ENCODE peak calls at places on chromosomes 4 and X, in eight cellular contexts. One of them, this sample, is unnamed.
A peak's percentile ranks its signal among the peaks of the same experiment; 100 is the strongest.

GRCh38 chr4:146211440-146211839 is 2.9 kb upstream of the REELD1 start:
- DNase-seq in stomach: no peak
- DNase-seq in SK-N-SH: no peak
- DNase-seq in sigmoid colon: no peak
- DNase-seq in suprapubic skin: no peak
- DNase-seq in tibial nerve: no peak
- DNase-seq in K562: no peak
- DNase-seq in transverse colon: no peak
- DNase-seq in this sample: no peak

GRCh38 chr4:10684631-10685030 is at the start of gene CLNK:
- DNase-seq in sigmoid colon: no peak
- DNase-seq in suprapubic skin: no peak
- DNase-seq in SK-N-SH: no peak
- DNase-seq in tibial nerve: no peak
- DNase-seq in transverse colon: no peak
- DNase-seq in K562: no peak
- DNase-seq in stomach: no peak
- DNase-seq in this sample: no peak

GRCh38 chrX:48801281-48802088 is at the start of gene HDAC6:
- DNase-seq in suprapubic skin: peak; percentile 97
- DNase-seq in tibial nerve: peak; percentile 90
- DNase-seq in stomach: peak; percentile 97
- DNase-seq in K562: peak; percentile 99
- DNase-seq in transverse colon: peak; percentile 96
- DNase-seq in sigmoid colon: peak; percentile 99
- DNase-seq in SK-N-SH: peak; percentile 89
- DNase-seq in this sample: peak; percentile 97

GRCh38 chrX:74230094-74230493 is 73.9 kb upstream of the ZCCHC13 start:
- DNase-seq in suprapubic skin: no peak
- DNase-seq in transverse colon: no peak
- DNase-seq in K562: no peak
- DNase-seq in tibial nerve: no peak
- DNase-seq in SK-N-SH: no peak
- DNase-seq in sigmoid colon: no peak
- DNase-seq in stomach: no peak
- DNase-seq in this sample: no peak

GRCh38 chr4:1187182-1187581 is 14.8 kb upstream of the SPON2 start:
- DNase-seq in stomach: peak; percentile 27
- DNase-seq in tibial nerve: peak; percentile 7
- DNase-seq in sigmoid colon: no peak
- DNase-seq in SK-N-SH: no peak
- DNase-seq in K562: no peak
- DNase-seq in suprapubic skin: no peak
- DNase-seq in transverse colon: peak; percentile 27
- DNase-seq in this sample: peak; percentile 15

GRCh38 chr4:17511041-17511949 is 595 bp downstream of the QDPR start:
- DNase-seq in stomach: peak; percentile 64
- DNase-seq in K562: peak; percentile 70
- DNase-seq in sigmoid colon: peak; percentile 85
- DNase-seq in tibial nerve: peak; percentile 19
- DNase-seq in suprapubic skin: peak; percentile 75
- DNase-seq in SK-N-SH: peak; percentile 53
- DNase-seq in transverse colon: peak; percentile 62
- DNase-seq in this sample: peak; percentile 66

GRCh38 chrX:120732879-120733278 is 103.0 kb upstream of the C1GALT1C1 start:
- DNase-seq in suprapubic skin: no peak
- DNase-seq in stomach: no peak
- DNase-seq in transverse colon: no peak
- DNase-seq in K562: no peak
- DNase-seq in tibial nerve: no peak
- DNase-seq in SK-N-SH: no peak
- DNase-seq in sigmoid colon: no peak
- DNase-seq in this sample: peak; percentile 48

GRCh38 chr4:105022811-105023667 is 123.6 kb upstream of the TET2 start:
- DNase-seq in tibial nerve: no peak
- DNase-seq in SK-N-SH: no peak
- DNase-seq in transverse colon: no peak
- DNase-seq in stomach: no peak
- DNase-seq in sigmoid colon: no peak
- DNase-seq in K562: peak; percentile 37
- DNase-seq in suprapubic skin: no peak
- DNase-seq in this sample: peak; percentile 85

GRCh38 chr4:108400309-108400708 is 220.1 kb upstream of the RPL34 start:
- DNase-seq in tibial nerve: no peak
- DNase-seq in stomach: no peak
- DNase-seq in transverse colon: no peak
- DNase-seq in SK-N-SH: no peak
- DNase-seq in sigmoid colon: no peak
- DNase-seq in K562: no peak
- DNase-seq in suprapubic skin: no peak
- DNase-seq in this sample: no peak

GRCh38 chr4:56910172-56910967 is 2.7 kb downstream of the REST start:
- DNase-seq in transverse colon: no peak
- DNase-seq in sigmoid colon: no peak
- DNase-seq in SK-N-SH: no peak
- DNase-seq in suprapubic skin: no peak
- DNase-seq in tibial nerve: no peak
- DNase-seq in K562: peak; percentile 61
- DNase-seq in stomach: no peak
- DNase-seq in this sample: no peak

GRCh38 chr4:139368990-139369389 is 66.7 kb upstream of the NDUFC1 start:
- DNase-seq in transverse colon: no peak
- DNase-seq in SK-N-SH: no peak
- DNase-seq in stomach: no peak
- DNase-seq in tibial nerve: no peak
- DNase-seq in sigmoid colon: no peak
- DNase-seq in suprapubic skin: no peak
- DNase-seq in K562: no peak
- DNase-seq in this sample: no peak

DNA sequence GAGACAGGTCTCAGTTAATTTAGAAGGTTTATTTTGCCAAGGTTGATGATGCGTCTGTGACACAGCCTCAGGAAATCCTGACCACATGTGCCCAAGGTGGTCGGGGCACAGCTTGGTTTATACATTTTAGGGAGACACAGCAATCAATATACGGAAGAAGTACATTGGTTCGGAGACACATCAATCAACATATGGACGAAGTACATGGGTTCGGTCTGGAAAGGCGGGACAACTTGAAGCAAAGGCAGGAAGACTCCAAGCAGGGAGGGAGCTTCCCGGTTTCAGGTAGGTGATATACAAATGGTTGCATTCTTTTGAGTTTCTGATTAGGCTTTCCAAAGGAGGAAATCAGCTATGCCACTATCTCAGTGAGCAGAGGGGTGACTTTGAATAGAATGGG is 225.2 kb upstream of the ZFP42 start:
- DNase-seq in sigmoid colon: no peak
- DNase-seq in stomach: no peak
- DNase-seq in K562: no peak
- DNase-seq in transverse colon: no peak
- DNase-seq in suprapubic skin: no peak
- DNase-seq in tibial nerve: no peak
- DNase-seq in SK-N-SH: no peak
- DNase-seq in this sample: no peak
- TF ChIP-seq EP300 in sigmoid colon: no peak
- TF ChIP-seq EP300 in stomach: no peak
- TF ChIP-seq EP300 in K562: no peak
- TF ChIP-seq EP300 in transverse colon: no peak
- TF ChIP-seq EP300 in suprapubic skin: no peak
- TF ChIP-seq EP300 in tibial nerve: no peak
- TF ChIP-seq EP300 in SK-N-SH: no peak
- TF ChIP-seq EP300 in this sample: no peak

GRCh38 chrX:9604111-9604907 is 139.5 kb downstream of the TBL1X start:
- DNase-seq in sigmoid colon: no peak
- DNase-seq in stomach: no peak
- DNase-seq in transverse colon: no peak
- DNase-seq in tibial nerve: peak; percentile 18
- DNase-seq in suprapubic skin: no peak
- DNase-seq in SK-N-SH: no peak
- DNase-seq in K562: no peak
- DNase-seq in this sample: no peak
- TF ChIP-seq EP300 in sigmoid colon: no peak
- TF ChIP-seq EP300 in stomach: no peak
- TF ChIP-seq EP300 in transverse colon: no peak
- TF ChIP-seq EP300 in tibial nerve: peak; percentile 41
- TF ChIP-seq EP300 in suprapubic skin: no peak
- TF ChIP-seq EP300 in SK-N-SH: no peak
- TF ChIP-seq EP300 in K562: no peak
- TF ChIP-seq EP300 in this sample: no peak

GRCh38 chr4:168886361-168886760 is 123.7 kb downstream of the CBR4 start:
- DNase-seq in SK-N-SH: no peak
- DNase-seq in suprapubic skin: no peak
- DNase-seq in K562: no peak
- DNase-seq in stomach: no peak
- DNase-seq in transverse colon: no peak
- DNase-seq in tibial nerve: no peak
- DNase-seq in sigmoid colon: no peak
- DNase-seq in this sample: no peak
- TF ChIP-seq EP300 in SK-N-SH: no peak
- TF ChIP-seq EP300 in suprapubic skin: no peak
- TF ChIP-seq EP300 in K562: no peak
- TF ChIP-seq EP300 in stomach: no peak
- TF ChIP-seq EP300 in transverse colon: no peak
- TF ChIP-seq EP300 in tibial nerve: no peak
- TF ChIP-seq EP300 in sigmoid colon: no peak
- TF ChIP-seq EP300 in this sample: no peak

GRCh38 chrX:152806035-152806434 is 24.5 kb downstream of the CETN2 start:
- DNase-seq in transverse colon: no peak
- DNase-seq in sigmoid colon: no peak
- DNase-seq in SK-N-SH: peak; percentile 40
- DNase-seq in tibial nerve: no peak
- DNase-seq in K562: no peak
- DNase-seq in stomach: no peak
- DNase-seq in suprapubic skin: no peak
- DNase-seq in this sample: no peak
- TF ChIP-seq EP300 in transverse colon: no peak
- TF ChIP-seq EP300 in sigmoid colon: no peak
- TF ChIP-seq EP300 in SK-N-SH: no peak
- TF ChIP-seq EP300 in tibial nerve: no peak
- TF ChIP-seq EP300 in K562: no peak
- TF ChIP-seq EP300 in stomach: no peak
- TF ChIP-seq EP300 in suprapubic skin: no peak
- TF ChIP-seq EP300 in this sample: no peak

This sample was measured in upper lobe of left lung.